ENCODE peak calls at places on chromosomes 13 and 19, in five cellular contexts. One of them, this sample, is unnamed.

GRCh38 chr13:20465218-20465879 is 60.3 kb downstream of the CRYL1 start:
- DNase-seq in smooth muscle cell of the brain vasculature: peak
- DNase-seq in SJSA1: no peak
- DNase-seq in RPMI8226: no peak
- DNase-seq in AG09309: no peak
- DNase-seq in this sample: no peak

GRCh38 chr13:58869566-58869965 is 1238.0 kb downstream of the PCDH17 start:
- DNase-seq in AG09309: no peak
- DNase-seq in smooth muscle cell of the brain vasculature: no peak
- DNase-seq in RPMI8226: no peak
- DNase-seq in SJSA1: no peak
- DNase-seq in this sample: no peak

GRCh38 chr13:73287871-73288270 is 229.1 kb downstream of the KLF5 start:
- DNase-seq in AG09309: no peak
- DNase-seq in SJSA1: no peak
- DNase-seq in smooth muscle cell of the brain vasculature: no peak
- DNase-seq in RPMI8226: no peak
- DNase-seq in this sample: no peak

GRCh38 chr19:38228005-38228377 is 4.0 kb upstream of the DPF1 start:
- DNase-seq in SJSA1: no peak
- DNase-seq in RPMI8226: no peak
- DNase-seq in AG09309: no peak
- DNase-seq in smooth muscle cell of the brain vasculature: no peak
- DNase-seq in this sample: no peak

GRCh38 chr13:49113526-49114286 is 106.4 kb upstream of the MLNR start:
- DNase-seq in smooth muscle cell of the brain vasculature: no peak
- DNase-seq in SJSA1: peak
- DNase-seq in RPMI8226: no peak
- DNase-seq in AG09309: peak
- DNase-seq in this sample: peak

GRCh38 chr13:90793261-90793785 is 554.2 kb upstream of the MIR17HG start:
- DNase-seq in SJSA1: no peak
- DNase-seq in RPMI8226: no peak
- DNase-seq in smooth muscle cell of the brain vasculature: no peak
- DNase-seq in AG09309: no peak
- DNase-seq in this sample: peak

GRCh38 chr13:80727321-80727975 is 386.5 kb upstream of the SPRY2 start:
- DNase-seq in smooth muscle cell of the brain vasculature: no peak
- DNase-seq in AG09309: no peak
- DNase-seq in SJSA1: no peak
- DNase-seq in RPMI8226: no peak
- DNase-seq in this sample: no peak

GRCh38 chr13:27919934-27920676 is at the start of gene PDX1:
- DNase-seq in AG09309: no peak
- DNase-seq in SJSA1: no peak
- DNase-seq in smooth muscle cell of the brain vasculature: no peak
- DNase-seq in RPMI8226: no peak
- DNase-seq in this sample: no peak

GRCh38 chr13:42363941-42364612 is 92.1 kb downstream of the AKAP11 start:
- DNase-seq in SJSA1: peak
- DNase-seq in RPMI8226: no peak
- DNase-seq in AG09309: no peak
- DNase-seq in smooth muscle cell of the brain vasculature: peak
- DNase-seq in this sample: no peak

GRCh38 chr13:26991508-26992181 is 180.0 kb downstream of the USP12 start:
- DNase-seq in AG09309: no peak
- DNase-seq in RPMI8226: no peak
- DNase-seq in smooth muscle cell of the brain vasculature: no peak
- DNase-seq in SJSA1: peak
- DNase-seq in this sample: peak

GRCh38 chr13:51811046-51811445 is 7.1 kb upstream of the DHRS12 start:
- DNase-seq in AG09309: no peak
- DNase-seq in SJSA1: no peak
- DNase-seq in RPMI8226: no peak
- DNase-seq in smooth muscle cell of the brain vasculature: no peak
- DNase-seq in this sample: no peak

GRCh38 chr19:33868076-33868735 is 71.5 kb downstream of the KCTD15 start:
- DNase-seq in smooth muscle cell of the brain vasculature: no peak
- DNase-seq in SJSA1: no peak
- DNase-seq in RPMI8226: no peak
- DNase-seq in AG09309: no peak
- DNase-seq in this sample: peak

GRCh38 chr13:21735621-21736401 is 64.9 kb downstream of the FGF9 start:
- DNase-seq in SJSA1: peak
- DNase-seq in RPMI8226: no peak
- DNase-seq in smooth muscle cell of the brain vasculature: no peak
- DNase-seq in AG09309: no peak
- DNase-seq in this sample: peak

GRCh38 chr13:39676315-39676876 is 20.9 kb downstream of the COG6 start:
- DNase-seq in SJSA1: peak
- DNase-seq in smooth muscle cell of the brain vasculature: peak
- DNase-seq in AG09309: no peak
- DNase-seq in RPMI8226: peak
- DNase-seq in this sample: peak

This sample was measured in astrocyte of the hippocampus.